ENCODE peak calls at places on chromosomes 11 and 22, in four cellular contexts. One of them, this sample, is unnamed.

GRCh38 chr11:116072133-116072532 is 567.9 kb upstream of the CADM1 start:
- DNase-seq in A549: no peak
- DNase-seq in cardiac muscle cell: no peak
- DNase-seq in psoas muscle: no peak
- DNase-seq in this sample: no peak

GRCh38 chr11:111417011-111417765 is 38.1 kb upstream of the POU2AF1 start:
- DNase-seq in A549: no peak
- DNase-seq in psoas muscle: no peak
- DNase-seq in cardiac muscle cell: no peak
- DNase-seq in this sample: no peak

GRCh38 chr22:30926706-30927105 is 41.9 kb downstream of the MORC2 start:
- DNase-seq in psoas muscle: no peak
- DNase-seq in A549: no peak
- DNase-seq in cardiac muscle cell: no peak
- DNase-seq in this sample: no peak

GRCh38 chr11:61056566-61056965 is 45.7 kb upstream of the CD5 start:
- DNase-seq in psoas muscle: no peak
- DNase-seq in A549: no peak
- DNase-seq in cardiac muscle cell: no peak
- DNase-seq in this sample: no peak

GRCh38 chr11:26245046-26245445 is 86.9 kb upstream of the ANO3 start:
- DNase-seq in A549: no peak
- DNase-seq in cardiac muscle cell: peak
- DNase-seq in psoas muscle: no peak
- DNase-seq in this sample: no peak

GRCh38 chr11:69950120-69950519 is 128.0 kb upstream of the ANO1 start:
- DNase-seq in psoas muscle: no peak
- DNase-seq in cardiac muscle cell: no peak
- DNase-seq in A549: peak
- DNase-seq in this sample: no peak

GRCh38 chr11:44916316-44916715 is 34.4 kb downstream of the TP53I11 start:
- DNase-seq in psoas muscle: no peak
- DNase-seq in cardiac muscle cell: no peak
- DNase-seq in A549: no peak
- DNase-seq in this sample: no peak

GRCh38 chr11:118012083-118012669 is 26.0 kb downstream of the IL10RA start:
- DNase-seq in cardiac muscle cell: peak
- DNase-seq in psoas muscle: no peak
- DNase-seq in A549: no peak
- DNase-seq in this sample: no peak

GRCh38 chr11:84899740-84900139 is 727.4 kb downstream of the DLG2 start:
- DNase-seq in A549: peak
- DNase-seq in psoas muscle: no peak
- DNase-seq in cardiac muscle cell: no peak
- DNase-seq in this sample: no peak

GRCh38 chr11:20066013-20066782 is 94.1 kb downstream of the DBX1 start:
- DNase-seq in A549: no peak
- DNase-seq in cardiac muscle cell: no peak
- DNase-seq in psoas muscle: no peak
- DNase-seq in this sample: no peak

GRCh38 chr22:23533328-23533762 is 46.7 kb downstream of the IGLL1 start:
- DNase-seq in A549: peak
- DNase-seq in cardiac muscle cell: peak
- DNase-seq in psoas muscle: no peak
- DNase-seq in this sample: no peak

GRCh38 chr11:76083563-76084451 is 122.5 kb downstream of the WNT11 start:
- DNase-seq in A549: no peak
- DNase-seq in psoas muscle: no peak
- DNase-seq in cardiac muscle cell: no peak
- DNase-seq in this sample: no peak

GRCh38 chr11:95132956-95133355 is 43.3 kb downstream of the ENDOD1 start:
- DNase-seq in A549: no peak
- DNase-seq in psoas muscle: no peak
- DNase-seq in cardiac muscle cell: peak
- DNase-seq in this sample: no peak

GRCh38 chr11:129117595-129118350 is 74.4 kb downstream of the ARHGAP32 start:
- DNase-seq in psoas muscle: no peak
- DNase-seq in A549: peak
- DNase-seq in cardiac muscle cell: peak
- DNase-seq in this sample: no peak

GRCh38 chr22:29457730-29458129 is 19.3 kb downstream of the RFPL1 start:
- DNase-seq in psoas muscle: no peak
- DNase-seq in cardiac muscle cell: peak
- DNase-seq in A549: peak
- DNase-seq in this sample: no peak

GRCh38 chr22:25368271-25368670 is 148.8 kb downstream of the CRYBB2 start:
- DNase-seq in cardiac muscle cell: peak
- DNase-seq in A549: peak
- DNase-seq in psoas muscle: no peak
- DNase-seq in this sample: no peak

GRCh38 chr11:61032824-61033223 is 61.3 kb downstream of the CD6 start:
- DNase-seq in cardiac muscle cell: no peak
- DNase-seq in psoas muscle: no peak
- DNase-seq in A549: no peak
- DNase-seq in this sample: no peak

GRCh38 chr11:20672575-20672974 is 3.2 kb downstream of the NELL1 start:
- DNase-seq in A549: peak
- DNase-seq in cardiac muscle cell: peak
- DNase-seq in psoas muscle: no peak
- DNase-seq in this sample: no peak

GRCh38 chr22:26095271-26095956 is 73.8 kb upstream of the SEZ6L start:
- DNase-seq in psoas muscle: no peak
- DNase-seq in cardiac muscle cell: no peak
- DNase-seq in A549: no peak
- DNase-seq in this sample: no peak

GRCh38 chr11:63670738-63671321 is 346 bp downstream of the ATL3 start:
- DNase-seq in A549: peak
- DNase-seq in psoas muscle: peak
- DNase-seq in cardiac muscle cell: peak
- DNase-seq in this sample: peak

GRCh38 chr22:22974795-22975580 is 87.4 kb downstream of the IGLL5 start:
- DNase-seq in cardiac muscle cell: no peak
- DNase-seq in A549: no peak
- DNase-seq in psoas muscle: no peak
- DNase-seq in this sample: no peak

GRCh38 chr22:27952779-27953178 is 33.7 kb upstream of the PITPNB start:
- DNase-seq in A549: no peak
- DNase-seq in psoas muscle: no peak
- DNase-seq in cardiac muscle cell: peak
- DNase-seq in this sample: no peak

GRCh38 chr11:19980957-19981669 is 179.2 kb downstream of the DBX1 start:
- DNase-seq in cardiac muscle cell: peak
- DNase-seq in A549: peak
- DNase-seq in psoas muscle: no peak
- DNase-seq in this sample: no peak

DNA sequence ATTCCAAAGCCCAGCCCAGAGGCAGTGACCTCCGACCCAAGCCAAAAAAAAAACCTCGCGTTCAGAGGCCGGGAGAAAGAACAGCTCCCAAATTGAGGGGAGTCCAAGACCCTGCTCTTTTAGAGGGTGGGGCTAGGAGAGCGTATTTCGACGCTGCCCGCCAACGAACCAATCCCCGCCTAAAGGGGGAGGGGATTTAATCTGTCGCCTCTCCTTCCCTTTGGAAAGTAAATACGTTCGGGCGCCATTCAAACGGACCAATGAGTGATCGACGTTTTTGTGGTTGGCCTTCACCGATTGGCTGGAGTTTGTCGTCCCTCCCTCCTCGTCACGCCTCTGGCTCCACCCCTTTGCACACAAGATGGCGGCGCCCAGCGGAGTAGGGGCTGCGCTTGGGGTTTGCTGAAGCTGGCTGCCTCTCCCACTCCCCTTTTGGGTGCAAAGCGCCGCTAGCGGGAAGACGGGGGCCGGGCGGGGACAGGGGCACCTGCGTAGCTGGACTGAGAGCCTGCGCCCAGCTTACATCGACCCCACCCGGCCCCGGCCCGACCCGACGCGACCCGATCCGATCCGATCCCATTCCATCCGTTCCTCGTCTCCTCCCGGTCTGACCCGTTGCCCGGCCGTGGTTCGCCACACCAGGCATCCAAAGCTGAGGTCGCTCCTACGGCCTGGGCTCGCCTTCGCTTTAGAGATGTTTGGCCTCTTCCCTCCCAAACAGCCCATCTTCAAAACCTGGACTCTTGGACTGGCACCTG is at the start of gene RNF26:
- DNase-seq in psoas muscle: peak
- DNase-seq in A549: peak
- DNase-seq in cardiac muscle cell: peak
- DNase-seq in this sample: peak
- TF ChIP-seq CTCF in psoas muscle: no peak
- TF ChIP-seq CTCF in A549: no peak
- TF ChIP-seq CTCF in cardiac muscle cell: no peak
- TF ChIP-seq CTCF in this sample: no peak

DNA sequence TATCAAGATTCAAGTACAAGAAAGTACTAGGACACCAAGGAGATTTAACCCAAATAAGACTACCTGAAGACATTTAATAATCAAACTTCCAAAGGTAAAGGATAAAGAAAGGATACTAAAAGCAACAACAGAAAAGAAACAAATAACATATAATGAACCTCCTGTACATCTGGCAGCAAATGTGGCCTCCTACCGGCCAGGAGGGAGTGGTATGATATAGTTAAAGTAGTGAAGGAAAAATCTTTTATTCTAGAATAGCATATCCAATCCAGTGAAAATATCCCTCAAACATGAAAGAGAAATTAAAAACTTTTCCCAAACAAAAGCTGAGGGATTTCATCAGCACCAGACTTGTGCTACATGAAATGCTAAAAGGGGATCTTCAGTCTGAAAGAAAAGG is 104.7 kb upstream of the GUCY1A2 start:
- DNase-seq in cardiac muscle cell: peak
- DNase-seq in psoas muscle: no peak
- DNase-seq in A549: no peak
- DNase-seq in this sample: no peak
- TF ChIP-seq CTCF in cardiac muscle cell: peak
- TF ChIP-seq CTCF in psoas muscle: no peak
- TF ChIP-seq CTCF in A549: no peak
- TF ChIP-seq CTCF in this sample: no peak

DNA sequence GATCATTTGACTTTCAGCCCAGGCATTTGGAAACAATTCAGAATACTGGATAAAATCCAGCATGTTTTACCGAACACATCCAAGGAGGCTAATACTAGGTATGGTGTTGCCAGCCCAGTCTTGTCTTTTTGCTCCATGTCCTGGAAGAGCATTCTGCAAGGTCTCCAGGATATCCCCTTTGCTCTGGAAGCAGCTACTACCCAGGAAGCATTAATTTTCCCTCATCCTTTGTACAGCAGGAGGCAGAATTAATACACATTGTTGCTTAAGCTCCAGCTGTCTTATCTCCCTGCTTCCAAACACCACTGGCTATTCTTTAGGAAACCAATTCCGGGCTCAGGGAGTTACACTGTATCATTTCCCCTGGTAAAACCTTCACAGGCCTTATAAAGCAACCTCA is 1.6 kb upstream of the UBASH3B start:
- DNase-seq in cardiac muscle cell: peak
- DNase-seq in A549: no peak
- DNase-seq in psoas muscle: no peak
- DNase-seq in this sample: no peak
- TF ChIP-seq CTCF in cardiac muscle cell: peak
- TF ChIP-seq CTCF in A549: no peak
- TF ChIP-seq CTCF in psoas muscle: no peak
- TF ChIP-seq CTCF in this sample: no peak

GRCh38 chr11:35142481-35143207 is 3.7 kb downstream of the CD44 start:
- DNase-seq in psoas muscle: no peak
- DNase-seq in A549: no peak
- DNase-seq in cardiac muscle cell: peak
- DNase-seq in this sample: no peak
- TF ChIP-seq CTCF in psoas muscle: no peak
- TF ChIP-seq CTCF in A549: no peak
- TF ChIP-seq CTCF in cardiac muscle cell: peak
- TF ChIP-seq CTCF in this sample: no peak

DNA sequence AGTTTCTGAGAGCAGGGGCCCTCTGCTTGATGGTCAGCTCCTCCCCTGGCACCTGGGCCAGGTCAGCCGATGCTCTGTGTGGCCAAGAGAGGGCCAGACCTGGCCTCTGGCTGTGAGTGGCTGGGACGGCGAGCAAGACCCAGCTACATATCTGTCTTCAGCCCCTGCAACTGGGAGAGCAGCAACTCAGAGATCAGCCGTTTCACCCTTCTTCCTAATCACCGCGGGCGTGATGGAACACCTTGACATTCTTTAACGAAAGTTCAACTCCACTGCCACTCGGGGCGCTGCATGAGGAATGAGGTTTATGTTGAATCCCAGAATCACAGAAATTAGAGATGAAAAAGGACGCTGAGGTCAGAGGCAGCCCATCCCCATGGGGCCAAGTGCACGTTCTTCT is 195.9 kb downstream of the TRIM29 start:
- DNase-seq in cardiac muscle cell: no peak
- DNase-seq in A549: no peak
- DNase-seq in psoas muscle: no peak
- DNase-seq in this sample: no peak
- TF ChIP-seq CTCF in cardiac muscle cell: no peak
- TF ChIP-seq CTCF in A549: no peak
- TF ChIP-seq CTCF in psoas muscle: no peak
- TF ChIP-seq CTCF in this sample: no peak

GRCh38 chr11:15923169-15923568 is 433.2 kb downstream of the SOX6 start:
- DNase-seq in A549: no peak
- DNase-seq in cardiac muscle cell: no peak
- DNase-seq in psoas muscle: no peak
- DNase-seq in this sample: no peak
- TF ChIP-seq CTCF in A549: no peak
- TF ChIP-seq CTCF in cardiac muscle cell: no peak
- TF ChIP-seq CTCF in psoas muscle: no peak
- TF ChIP-seq CTCF in this sample: no peak

GRCh38 chr22:33013051-33013450 is 45.1 kb downstream of the SYN3 start:
- DNase-seq in cardiac muscle cell: no peak
- DNase-seq in A549: no peak
- DNase-seq in psoas muscle: no peak
- DNase-seq in this sample: no peak
- TF ChIP-seq CTCF in cardiac muscle cell: no peak
- TF ChIP-seq CTCF in A549: no peak
- TF ChIP-seq CTCF in psoas muscle: no peak
- TF ChIP-seq CTCF in this sample: no peak

GRCh38 chr11:93622043-93622442 is 39.4 kb upstream of the CEP295 start:
- DNase-seq in psoas muscle: no peak
- DNase-seq in cardiac muscle cell: no peak
- DNase-seq in A549: peak
- DNase-seq in this sample: no peak
- TF ChIP-seq CTCF in psoas muscle: peak
- TF ChIP-seq CTCF in cardiac muscle cell: no peak
- TF ChIP-seq CTCF in A549: peak
- TF ChIP-seq CTCF in this sample: peak